ENCODE peak calls at places on chromosome 7, in six cellular contexts. P is H1, W is mesenchymal stem cell, M is IMR-90, L is neuronal stem cell, U is trophoblast cell. H is an unnamed sample.

GRCh38 chr7:73870041-73870492 is 9.1 kb downstream of the TMEM270 start:
- DNase-seq in P (peak), W (no peak), M (no peak), L (no peak), U (no peak), H (peak)

GRCh38 chr7:50584793-50585399 is 19.7 kb upstream of the DDC start:
- DNase-seq in P (no peak), W (no peak), M (no peak), L (no peak), U (peak), H (no peak)

GRCh38 chr7:725223-726005 is 1.1 kb upstream of the DNAAF5 start:
- DNase-seq in P (no peak), W (peak), M (peak), L (no peak), U (peak), H (no peak)

GRCh38 chr7:23654508-23654907 is 25.5 kb upstream of the FAM221A start:
- DNase-seq in P (peak), W (no peak), M (peak), L (no peak), U (peak), H (peak)

GRCh38 chr7:65554-65953 is 126.8 kb upstream of the FAM20C start:
- DNase-seq in P (no peak), W (peak), M (peak), L (no peak), U (peak), H (no peak)

GRCh38 chr7:2142386-2142785 is 90.4 kb downstream of the MAD1L1 start:
- DNase-seq in P (no peak), W (no peak), M (no peak), L (no peak), U (no peak), H (no peak)

GRCh38 chr7:55733584-55733983 is 129.0 kb downstream of the SEPTIN14 start:
- DNase-seq in P (no peak), W (no peak), M (peak), L (no peak), U (no peak), H (no peak)

GRCh38 chr7:12127490-12127889 is 83.6 kb upstream of the TMEM106B start:
- DNase-seq in P (no peak), W (no peak), M (no peak), L (no peak), U (no peak), H (no peak)

GRCh38 chr7:135207739-135208416 is 3.4 kb downstream of the WDR91 start:
- DNase-seq in P (no peak), W (no peak), M (no peak), L (no peak), U (no peak), H (no peak)

GRCh38 chr7:69929622-69930021 is 331.3 kb downstream of the AUTS2 start:
- DNase-seq in P (no peak), W (no peak), M (no peak), L (no peak), U (no peak), H (no peak)

DNA sequence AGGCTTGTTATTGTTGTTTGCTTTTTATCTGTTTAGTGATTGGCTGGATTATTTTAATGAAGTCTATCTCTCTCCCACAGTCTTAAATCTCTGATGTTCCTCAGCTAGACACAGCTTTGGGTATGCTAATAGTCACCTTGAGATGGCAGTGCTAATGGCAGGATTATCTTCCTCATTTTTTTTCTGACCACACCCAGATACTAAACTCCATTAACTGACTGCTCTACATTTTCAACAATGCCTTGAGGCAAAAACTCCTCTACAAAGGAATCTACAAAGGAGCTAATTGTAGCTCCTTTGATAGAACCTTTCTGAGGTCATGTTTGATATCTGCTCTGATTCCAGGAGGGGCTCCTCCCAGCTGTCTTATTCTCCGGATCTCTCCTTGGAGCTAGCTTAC is 122.6 kb downstream of the HBP1 start:
- DNase-seq in P (no peak), W (no peak), M (no peak), L (no peak), U (no peak), H (no peak)
- H3K14ac ChIP-seq in P (no peak), W (no peak), M (no peak), L (no peak), U (no peak), H (no peak)

GRCh38 chr7:20440472-20441105 is 109.9 kb downstream of the ITGB8 start:
- DNase-seq in P (peak), W (peak), M (peak), L (peak), U (peak), H (peak)

GRCh38 chr7:20439786-20440185 is 109.1 kb downstream of the ITGB8 start:
- DNase-seq in P (no peak), W (no peak), M (no peak), L (no peak), U (no peak), H (no peak)

GRCh38 chr7:20442951-20443350 is 112.3 kb downstream of the ITGB8 start:
- DNase-seq in P (no peak), W (no peak), M (no peak), L (no peak), U (no peak), H (no peak)

GRCh38 chr7:20441886-20442505 is 111.3 kb downstream of the ITGB8 start:
- DNase-seq in P (no peak), W (no peak), M (peak), L (no peak), U (peak), H (no peak)

GRCh38 chr7:20441346-20441745 is 110.6 kb downstream of the ITGB8 start:
- DNase-seq in P (no peak), W (no peak), M (no peak), L (no peak), U (no peak), H (no peak)
- H3K14ac ChIP-seq in P (no peak), W (no peak), M (no peak), L (no peak), U (no peak), H (no peak)

DNA sequence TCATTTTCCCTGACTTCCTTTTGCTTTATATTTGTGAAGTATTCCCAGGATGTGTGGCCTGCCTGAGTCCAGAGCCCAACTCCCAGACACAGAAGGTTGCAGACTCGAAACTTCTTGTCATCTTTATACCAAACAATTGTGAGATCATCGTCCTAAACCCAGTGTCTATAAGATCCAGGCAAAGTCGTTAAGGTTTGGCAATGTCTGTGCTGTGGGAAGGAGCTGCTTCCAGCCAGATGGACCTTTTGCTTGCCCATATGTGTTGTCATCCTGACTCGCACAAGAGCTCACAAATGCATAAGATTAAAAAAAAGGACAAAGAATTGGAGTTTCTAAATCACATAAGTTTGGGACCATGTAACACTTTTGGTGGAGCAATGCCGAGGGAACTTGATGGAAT is 37.0 kb downstream of the WNT2 start:
- DNase-seq in P (no peak), W (no peak), M (peak), L (no peak), U (no peak), H (no peak)
- H3K14ac ChIP-seq in P (no peak), W (no peak), M (no peak), L (no peak), U (no peak), H (no peak)

GRCh38 chr7:44973610-44974401 is 5.0 kb downstream of the MYO1G start:
- DNase-seq in P (no peak), W (peak), M (no peak), L (no peak), U (peak), H (peak)

GRCh38 chr7:44970521-44971051 is 8.2 kb downstream of the MYO1G start:
- DNase-seq in P (no peak), W (no peak), M (no peak), L (no peak), U (no peak), H (no peak)

GRCh38 chr7:44972562-44972961 is 6.3 kb downstream of the MYO1G start:
- DNase-seq in P (no peak), W (no peak), M (no peak), L (no peak), U (no peak), H (no peak)

GRCh38 chr7:44971188-44971907 is 7.5 kb downstream of the MYO1G start:
- DNase-seq in P (no peak), W (no peak), M (no peak), L (no peak), U (no peak), H (no peak)

GRCh38 chr7:44971991-44972441 is 6.8 kb downstream of the MYO1G start:
- DNase-seq in P (no peak), W (no peak), M (no peak), L (no peak), U (no peak), H (no peak)
- H3K14ac ChIP-seq in P (no peak), W (no peak), M (no peak), L (no peak), U (no peak), H (no peak)

DNA sequence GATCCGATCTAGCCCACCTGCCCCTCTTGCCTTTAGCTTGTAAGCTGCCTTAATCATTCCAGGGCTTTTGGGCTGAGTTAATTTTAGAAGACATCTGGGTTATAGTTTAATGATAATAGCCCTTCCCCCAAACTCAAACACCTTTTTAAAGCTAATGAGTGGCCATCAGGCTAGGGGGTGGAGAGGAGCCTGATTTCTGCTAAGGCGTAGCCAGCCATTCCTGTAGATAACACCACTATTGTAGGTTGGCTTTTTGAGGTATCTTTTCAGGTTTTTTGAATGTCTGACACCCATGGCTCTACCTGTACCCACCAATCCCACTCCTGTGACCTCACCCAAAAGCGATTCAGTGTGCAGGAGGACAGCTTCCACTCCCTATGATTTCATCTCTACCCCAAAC is 7.6 kb upstream of the SYPL1 start:
- DNase-seq in P (no peak), W (no peak), M (no peak), L (no peak), U (no peak), H (no peak)
- H3K14ac ChIP-seq in P (no peak), W (no peak), M (no peak), L (no peak), U (no peak), H (peak)

GRCh38 chr7:143978585-143978984 is 21.5 kb upstream of the OR6B1 start:
- DNase-seq in P (no peak), W (peak), M (no peak), L (no peak), U (no peak), H (no peak)

GRCh38 chr7:143980746-143981510 is 19.2 kb upstream of the OR6B1 start:
- DNase-seq in P (no peak), W (no peak), M (no peak), L (no peak), U (no peak), H (no peak)

GRCh38 chr7:143975617-143976016 is 21.0 kb downstream of the OR2F1 start:
- DNase-seq in P (no peak), W (no peak), M (peak), L (no peak), U (no peak), H (peak)

GRCh38 chr7:143979999-143980398 is 20.1 kb upstream of the OR6B1 start:
- DNase-seq in P (no peak), W (no peak), M (no peak), L (no peak), U (no peak), H (no peak)

GRCh38 chr7:143979359-143979758 is 20.8 kb upstream of the OR6B1 start:
- DNase-seq in P (no peak), W (peak), M (peak), L (no peak), U (peak), H (no peak)
- H3K14ac ChIP-seq in P (no peak), W (no peak), M (no peak), L (no peak), U (no peak), H (no peak)

DNA sequence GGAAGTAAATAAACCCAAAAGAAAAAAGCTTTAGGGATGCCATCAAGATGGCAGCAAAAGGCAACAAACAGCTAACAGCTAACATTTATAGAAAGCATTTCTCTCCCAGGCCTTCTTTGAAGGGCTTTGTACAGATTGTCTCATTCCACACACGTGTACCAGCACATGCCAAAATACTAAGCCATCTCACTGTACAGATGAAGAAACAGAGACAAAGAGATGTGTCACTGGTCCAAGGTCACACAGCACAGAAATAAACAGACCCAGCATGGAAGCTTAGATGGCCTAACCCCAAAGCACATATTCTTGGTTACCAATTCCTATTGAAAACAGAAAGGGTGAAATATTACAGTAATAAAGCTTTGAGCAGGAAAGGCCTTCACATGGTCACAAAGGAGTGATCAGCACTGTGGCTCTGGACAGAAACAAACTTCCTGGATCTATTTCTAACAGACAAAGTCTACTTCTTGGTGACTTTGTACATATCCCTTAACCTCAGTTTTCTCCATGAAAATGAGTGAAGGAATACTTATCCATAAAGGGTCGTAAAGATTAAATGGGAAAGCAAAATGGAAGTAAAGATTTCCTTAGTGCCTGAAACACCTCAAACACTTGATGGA is 346.0 kb downstream of the ELMO1 start:
- DNase-seq in P (no peak), W (no peak), M (no peak), L (no peak), U (no peak), H (no peak)
- H3K14ac ChIP-seq in P (no peak), W (no peak), M (no peak), L (no peak), U (no peak), H (no peak)

GRCh38 chr7:133339772-133340171 is 86.9 kb downstream of the EXOC4 start:
- DNase-seq in P (no peak), W (no peak), M (no peak), L (no peak), U (no peak), H (no peak)
- H3K14ac ChIP-seq in P (no peak), W (no peak), M (no peak), L (no peak), U (no peak), H (no peak)

DNA sequence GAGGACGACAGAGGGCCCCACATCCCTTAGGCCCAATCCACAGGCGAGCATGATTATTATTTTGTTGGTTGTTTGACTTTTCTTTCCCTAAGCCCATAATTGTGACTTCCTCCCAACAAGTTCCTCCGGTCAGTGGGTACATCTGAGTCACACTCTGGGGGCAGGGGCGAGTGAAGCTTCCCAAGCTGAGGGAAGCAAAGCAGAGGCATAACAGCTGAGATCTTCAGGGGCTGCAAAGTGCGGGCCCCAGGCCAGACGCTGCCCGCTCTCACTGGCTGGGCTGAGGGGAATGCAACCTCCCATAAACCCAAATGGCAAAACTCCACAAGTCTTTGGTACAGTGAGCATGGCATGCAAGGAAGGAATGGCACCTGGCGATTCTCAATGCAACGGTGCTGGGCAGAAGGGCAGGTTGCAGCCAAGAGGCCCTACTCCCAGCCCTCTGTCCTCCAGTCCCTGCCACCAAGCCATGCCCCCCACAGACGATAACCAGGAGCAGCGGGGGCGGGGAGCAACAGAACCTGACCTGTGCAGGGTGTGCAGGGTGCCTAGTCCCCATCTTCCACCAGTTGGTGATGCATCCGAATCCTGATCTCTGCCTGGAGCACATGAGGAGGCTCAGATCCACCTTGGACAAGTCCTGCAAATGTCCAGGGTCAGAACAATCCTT is 25.3 kb downstream of the TNS3 start:
- DNase-seq in P (no peak), W (peak), M (no peak), L (no peak), U (no peak), H (no peak)
- H3K14ac ChIP-seq in P (no peak), W (no peak), M (no peak), L (no peak), U (peak), H (peak)

GRCh38 chr7:30721211-30721610 is 30.7 kb upstream of the INMT start:
- DNase-seq in P (no peak), W (no peak), M (no peak), L (no peak), U (no peak), H (no peak)
- H3K14ac ChIP-seq in P (no peak), W (no peak), M (no peak), L (no peak), U (no peak), H (no peak)

H was measured in H9.